ENCODE peak calls at places on chromosomes 13 and 19, in eight cellular contexts. One of them, this sample, is unnamed.
A peak's percentile ranks its signal among the peaks of the same experiment; 100 is the strongest.

GRCh38 chr13:76856141-76856571 is 30.0 kb downstream of the KCTD12 start:
- DNase-seq in glutamatergic neuron: no peak
- DNase-seq in psoas muscle: no peak
- DNase-seq in cardiac muscle cell: peak; percentile 78
- DNase-seq in fibroblast of the aortic adventitia: peak; percentile 84
- DNase-seq in cardiac fibroblast: peak; percentile 90
- DNase-seq in PC-9: no peak
- DNase-seq in IMR-90: peak; percentile 59
- DNase-seq in this sample: no peak

GRCh38 chr19:1001538-1002166 is 1.4 kb downstream of the GRIN3B start:
- DNase-seq in IMR-90: no peak
- DNase-seq in fibroblast of the aortic adventitia: no peak
- DNase-seq in glutamatergic neuron: peak; percentile 83
- DNase-seq in psoas muscle: no peak
- DNase-seq in cardiac fibroblast: no peak
- DNase-seq in PC-9: peak; percentile 59
- DNase-seq in cardiac muscle cell: peak; percentile 31
- DNase-seq in this sample: peak; percentile 91

GRCh38 chr19:18730885-18731513 is 47.5 kb downstream of the CRTC1 start:
- DNase-seq in cardiac fibroblast: no peak
- DNase-seq in PC-9: no peak
- DNase-seq in IMR-90: no peak
- DNase-seq in glutamatergic neuron: no peak
- DNase-seq in psoas muscle: no peak
- DNase-seq in cardiac muscle cell: no peak
- DNase-seq in fibroblast of the aortic adventitia: no peak
- DNase-seq in this sample: no peak

GRCh38 chr19:46812898-46813569 is 24.6 kb upstream of the SLC1A5 start:
- DNase-seq in glutamatergic neuron: no peak
- DNase-seq in cardiac fibroblast: no peak
- DNase-seq in psoas muscle: no peak
- DNase-seq in fibroblast of the aortic adventitia: no peak
- DNase-seq in cardiac muscle cell: no peak
- DNase-seq in PC-9: no peak
- DNase-seq in IMR-90: no peak
- DNase-seq in this sample: no peak

GRCh38 chr13:100512422-100512821 is 76.2 kb downstream of the GGACT start:
- DNase-seq in glutamatergic neuron: no peak
- DNase-seq in fibroblast of the aortic adventitia: no peak
- DNase-seq in IMR-90: peak; percentile 22
- DNase-seq in cardiac fibroblast: peak; percentile 22
- DNase-seq in cardiac muscle cell: peak; percentile 32
- DNase-seq in PC-9: peak; percentile 6
- DNase-seq in psoas muscle: no peak
- DNase-seq in this sample: no peak

GRCh38 chr13:31881495-31881882 is 142.2 kb downstream of the RXFP2 start:
- DNase-seq in cardiac muscle cell: no peak
- DNase-seq in fibroblast of the aortic adventitia: no peak
- DNase-seq in IMR-90: no peak
- DNase-seq in PC-9: no peak
- DNase-seq in cardiac fibroblast: no peak
- DNase-seq in psoas muscle: no peak
- DNase-seq in glutamatergic neuron: no peak
- DNase-seq in this sample: no peak

GRCh38 chr19:39496063-39496462 is 2.7 kb upstream of the DLL3 start:
- DNase-seq in cardiac fibroblast: no peak
- DNase-seq in glutamatergic neuron: no peak
- DNase-seq in fibroblast of the aortic adventitia: no peak
- DNase-seq in PC-9: no peak
- DNase-seq in psoas muscle: no peak
- DNase-seq in cardiac muscle cell: no peak
- DNase-seq in IMR-90: no peak
- DNase-seq in this sample: no peak

GRCh38 chr19:39111593-39112199 is 13.9 kb upstream of the PAK4 start:
- DNase-seq in IMR-90: no peak
- DNase-seq in cardiac muscle cell: peak; percentile 17
- DNase-seq in PC-9: peak; percentile 76
- DNase-seq in glutamatergic neuron: no peak
- DNase-seq in cardiac fibroblast: no peak
- DNase-seq in psoas muscle: no peak
- DNase-seq in fibroblast of the aortic adventitia: no peak
- DNase-seq in this sample: no peak

GRCh38 chr19:9044449-9044848 is 34.2 kb upstream of the MUC16 start:
- DNase-seq in PC-9: no peak
- DNase-seq in glutamatergic neuron: no peak
- DNase-seq in IMR-90: no peak
- DNase-seq in cardiac fibroblast: no peak
- DNase-seq in fibroblast of the aortic adventitia: no peak
- DNase-seq in cardiac muscle cell: no peak
- DNase-seq in psoas muscle: no peak
- DNase-seq in this sample: no peak

GRCh38 chr13:109871018-109871370 is 84.6 kb upstream of the IRS2 start:
- DNase-seq in psoas muscle: no peak
- DNase-seq in IMR-90: peak; percentile 55
- DNase-seq in cardiac muscle cell: peak; percentile 34
- DNase-seq in fibroblast of the aortic adventitia: no peak
- DNase-seq in glutamatergic neuron: no peak
- DNase-seq in cardiac fibroblast: peak; percentile 50
- DNase-seq in PC-9: peak; percentile 36
- DNase-seq in this sample: no peak

GRCh38 chr13:110950819-110951570 is 36.1 kb upstream of the ANKRD10 start:
- DNase-seq in fibroblast of the aortic adventitia: no peak
- DNase-seq in cardiac muscle cell: no peak
- DNase-seq in psoas muscle: no peak
- DNase-seq in cardiac fibroblast: no peak
- DNase-seq in PC-9: no peak
- DNase-seq in IMR-90: no peak
- DNase-seq in glutamatergic neuron: peak; percentile 57
- DNase-seq in this sample: no peak

GRCh38 chr19:21698215-21698614 is 69.2 kb downstream of the ZNF100 start:
- DNase-seq in IMR-90: peak; percentile 1
- DNase-seq in fibroblast of the aortic adventitia: peak; percentile 6
- DNase-seq in psoas muscle: no peak
- DNase-seq in cardiac muscle cell: peak; percentile 24
- DNase-seq in PC-9: no peak
- DNase-seq in glutamatergic neuron: no peak
- DNase-seq in cardiac fibroblast: peak; percentile 42
- DNase-seq in this sample: no peak

GRCh38 chr19:11982526-11982925 is 17.7 kb downstream of the ZNF763 start:
- DNase-seq in psoas muscle: no peak
- DNase-seq in PC-9: no peak
- DNase-seq in cardiac fibroblast: peak; percentile 67
- DNase-seq in glutamatergic neuron: no peak
- DNase-seq in IMR-90: no peak
- DNase-seq in fibroblast of the aortic adventitia: no peak
- DNase-seq in cardiac muscle cell: no peak
- DNase-seq in this sample: no peak

GRCh38 chr19:50710612-50711011 is 9.0 kb downstream of the SHANK1 start:
- DNase-seq in fibroblast of the aortic adventitia: no peak
- DNase-seq in PC-9: no peak
- DNase-seq in cardiac muscle cell: no peak
- DNase-seq in glutamatergic neuron: no peak
- DNase-seq in IMR-90: no peak
- DNase-seq in psoas muscle: no peak
- DNase-seq in cardiac fibroblast: no peak
- DNase-seq in this sample: no peak

GRCh38 chr13:110233181-110233641 is 73.7 kb downstream of the COL4A1 start:
- DNase-seq in psoas muscle: peak; percentile 63
- DNase-seq in PC-9: no peak
- DNase-seq in IMR-90: peak; percentile 91
- DNase-seq in glutamatergic neuron: no peak
- DNase-seq in fibroblast of the aortic adventitia: peak; percentile 96
- DNase-seq in cardiac muscle cell: peak; percentile 95
- DNase-seq in cardiac fibroblast: peak; percentile 97
- DNase-seq in this sample: no peak

GRCh38 chr13:41722684-41723083 is 238.2 kb downstream of the VWA8 start:
- DNase-seq in glutamatergic neuron: no peak
- DNase-seq in cardiac muscle cell: no peak
- DNase-seq in psoas muscle: no peak
- DNase-seq in cardiac fibroblast: no peak
- DNase-seq in IMR-90: no peak
- DNase-seq in fibroblast of the aortic adventitia: no peak
- DNase-seq in PC-9: no peak
- DNase-seq in this sample: no peak

GRCh38 chr19:53192771-53193533 is at the start of gene ZNF665:
- DNase-seq in PC-9: peak; percentile 81
- DNase-seq in glutamatergic neuron: peak; percentile 82
- DNase-seq in fibroblast of the aortic adventitia: peak; percentile 80
- DNase-seq in psoas muscle: peak; percentile 88
- DNase-seq in cardiac muscle cell: peak; percentile 90
- DNase-seq in cardiac fibroblast: peak; percentile 88
- DNase-seq in IMR-90: peak; percentile 82
- DNase-seq in this sample: peak; percentile 83

GRCh38 chr13:112449545-112449930 is 73.4 kb downstream of the SPACA7 start:
- DNase-seq in cardiac fibroblast: no peak
- DNase-seq in cardiac muscle cell: no peak
- DNase-seq in fibroblast of the aortic adventitia: no peak
- DNase-seq in psoas muscle: no peak
- DNase-seq in PC-9: no peak
- DNase-seq in glutamatergic neuron: no peak
- DNase-seq in IMR-90: no peak
- DNase-seq in this sample: no peak

GRCh38 chr19:14418743-14419037 is 451 bp downstream of the DDX39A start:
- DNase-seq in cardiac muscle cell: no peak
- DNase-seq in PC-9: no peak
- DNase-seq in psoas muscle: no peak
- DNase-seq in glutamatergic neuron: no peak
- DNase-seq in cardiac fibroblast: no peak
- DNase-seq in IMR-90: no peak
- DNase-seq in fibroblast of the aortic adventitia: peak; percentile 30
- DNase-seq in this sample: no peak

GRCh38 chr19:41569481-41570150 is 6.3 kb upstream of the CEACAM21 start:
- DNase-seq in PC-9: no peak
- DNase-seq in glutamatergic neuron: no peak
- DNase-seq in cardiac muscle cell: no peak
- DNase-seq in psoas muscle: no peak
- DNase-seq in cardiac fibroblast: no peak
- DNase-seq in IMR-90: no peak
- DNase-seq in fibroblast of the aortic adventitia: no peak
- DNase-seq in this sample: no peak

DNA sequence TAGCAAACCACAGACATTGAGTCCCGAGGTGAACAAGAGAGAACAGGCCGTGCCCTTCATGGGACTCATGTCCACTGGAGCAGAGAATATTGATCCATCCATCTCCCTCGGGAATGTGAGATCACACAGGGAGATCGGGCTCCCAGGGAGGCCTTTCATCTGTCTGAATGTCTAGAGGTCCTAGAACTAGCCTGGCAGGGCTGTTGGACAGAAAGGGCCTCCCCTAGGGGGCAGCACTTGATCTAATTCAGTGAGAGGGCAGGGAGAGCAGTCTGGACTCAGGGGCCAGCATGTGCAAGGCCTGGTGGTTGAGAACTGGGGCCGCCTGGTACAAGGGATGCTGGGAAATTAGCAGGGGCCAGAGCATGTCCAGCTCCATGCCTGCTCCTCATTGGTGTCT is 4.3 kb downstream of the RUVBL2 start:
- DNase-seq in fibroblast of the aortic adventitia: peak; percentile 46
- DNase-seq in cardiac muscle cell: peak; percentile 63
- DNase-seq in IMR-90: peak; percentile 45
- DNase-seq in cardiac fibroblast: peak; percentile 76
- DNase-seq in glutamatergic neuron: peak; percentile 84
- DNase-seq in psoas muscle: peak; percentile 62
- DNase-seq in PC-9: peak; percentile 57
- DNase-seq in this sample: no peak
- TF ChIP-seq CTCF in fibroblast of the aortic adventitia: peak; percentile 55
- TF ChIP-seq CTCF in cardiac muscle cell: peak; percentile 64
- TF ChIP-seq CTCF in IMR-90: peak; percentile 52
- TF ChIP-seq CTCF in cardiac fibroblast: peak; percentile 69
- TF ChIP-seq CTCF in glutamatergic neuron: peak; percentile 64
- TF ChIP-seq CTCF in psoas muscle: peak; percentile 36
- TF ChIP-seq CTCF in PC-9: peak; percentile 74
- TF ChIP-seq CTCF in this sample: peak; percentile 71

DNA sequence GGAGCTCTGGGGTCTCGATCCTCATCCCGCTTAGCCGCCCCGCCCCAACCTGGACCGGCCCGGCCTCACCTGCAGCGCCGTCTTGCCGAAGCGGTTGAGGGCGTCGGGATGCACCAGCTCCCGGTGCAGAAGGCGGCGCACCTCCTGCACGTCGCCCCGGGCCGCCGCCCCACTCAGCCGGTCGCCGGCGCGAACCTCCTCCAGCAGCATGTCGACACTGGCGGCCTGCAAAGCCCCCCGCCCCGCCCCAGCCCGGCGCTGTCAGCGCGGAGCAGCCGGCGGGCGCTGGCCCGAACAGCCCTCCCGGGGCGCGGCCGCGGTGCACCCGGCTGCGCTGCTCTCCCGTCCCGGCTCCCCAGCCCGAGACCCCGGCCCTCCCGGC is 344 bp downstream of the CDKN2D start:
- DNase-seq in psoas muscle: peak; percentile 62
- DNase-seq in cardiac fibroblast: no peak
- DNase-seq in cardiac muscle cell: no peak
- DNase-seq in IMR-90: no peak
- DNase-seq in glutamatergic neuron: no peak
- DNase-seq in PC-9: no peak
- DNase-seq in fibroblast of the aortic adventitia: no peak
- DNase-seq in this sample: no peak
- TF ChIP-seq CTCF in psoas muscle: no peak
- TF ChIP-seq CTCF in cardiac fibroblast: no peak
- TF ChIP-seq CTCF in cardiac muscle cell: no peak
- TF ChIP-seq CTCF in IMR-90: no peak
- TF ChIP-seq CTCF in glutamatergic neuron: no peak
- TF ChIP-seq CTCF in PC-9: no peak
- TF ChIP-seq CTCF in fibroblast of the aortic adventitia: no peak
- TF ChIP-seq CTCF in this sample: no peak

DNA sequence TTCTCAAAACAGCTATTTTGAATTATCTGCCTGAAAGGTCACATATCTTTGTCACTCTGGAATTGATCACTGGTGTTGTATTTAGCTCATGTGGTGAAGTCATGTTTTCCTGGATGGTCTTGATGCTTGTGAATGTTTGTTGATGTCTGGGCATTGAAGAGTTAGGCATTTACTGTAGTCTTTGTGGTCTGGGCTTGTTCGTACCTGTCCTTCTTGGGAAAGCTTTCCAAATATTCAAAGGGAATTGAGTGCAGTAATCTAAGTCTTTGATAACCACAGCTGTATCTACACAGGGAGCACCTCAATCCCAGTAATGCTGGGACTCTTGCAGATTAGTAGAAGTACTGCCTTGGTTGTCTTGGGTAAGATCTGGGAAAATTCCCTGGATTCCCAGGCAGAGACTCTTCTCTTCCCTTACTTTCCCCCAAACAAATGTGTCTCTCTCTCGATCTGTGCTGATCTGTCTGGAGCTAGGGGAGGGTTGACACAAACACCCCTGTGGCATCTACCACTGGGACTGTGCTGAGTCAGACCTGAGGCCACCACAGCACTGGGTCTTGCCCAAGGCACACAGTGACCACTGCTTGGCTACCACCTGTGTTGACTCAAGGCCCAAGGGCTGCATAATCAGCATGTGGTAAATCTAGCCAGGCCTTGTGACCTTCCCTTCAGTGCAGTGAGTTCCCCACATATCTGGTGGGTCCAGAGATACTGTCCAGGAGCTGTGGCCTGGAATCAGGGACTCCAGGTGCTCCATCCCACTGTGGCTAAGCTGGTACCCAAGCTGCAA is 5.5 kb upstream of the CYP4F3 start:
- DNase-seq in glutamatergic neuron: no peak
- DNase-seq in IMR-90: no peak
- DNase-seq in PC-9: peak; percentile 37
- DNase-seq in fibroblast of the aortic adventitia: no peak
- DNase-seq in psoas muscle: no peak
- DNase-seq in cardiac muscle cell: no peak
- DNase-seq in cardiac fibroblast: no peak
- DNase-seq in this sample: no peak
- TF ChIP-seq CTCF in glutamatergic neuron: no peak
- TF ChIP-seq CTCF in IMR-90: no peak
- TF ChIP-seq CTCF in PC-9: no peak
- TF ChIP-seq CTCF in fibroblast of the aortic adventitia: no peak
- TF ChIP-seq CTCF in psoas muscle: no peak
- TF ChIP-seq CTCF in cardiac muscle cell: no peak
- TF ChIP-seq CTCF in cardiac fibroblast: no peak
- TF ChIP-seq CTCF in this sample: no peak

GRCh38 chr13:38223093-38223492 is 126.6 kb upstream of the UFM1 start:
- DNase-seq in IMR-90: peak; percentile 1
- DNase-seq in cardiac muscle cell: peak; percentile 64
- DNase-seq in fibroblast of the aortic adventitia: peak; percentile 40
- DNase-seq in PC-9: no peak
- DNase-seq in cardiac fibroblast: peak; percentile 64
- DNase-seq in psoas muscle: no peak
- DNase-seq in glutamatergic neuron: no peak
- DNase-seq in this sample: no peak
- TF ChIP-seq CTCF in IMR-90: no peak
- TF ChIP-seq CTCF in cardiac muscle cell: peak; percentile 40
- TF ChIP-seq CTCF in fibroblast of the aortic adventitia: peak; percentile 26
- TF ChIP-seq CTCF in PC-9: no peak
- TF ChIP-seq CTCF in cardiac fibroblast: peak; percentile 33
- TF ChIP-seq CTCF in psoas muscle: no peak
- TF ChIP-seq CTCF in glutamatergic neuron: no peak
- TF ChIP-seq CTCF in this sample: no peak